ENCODE peak calls at places on chromosomes 13 and 19, in six cellular contexts. G is activated naive CD4-positive, alpha-beta T cell treated with Interleukin-2 at 50 U/mL for 16 hours; V is HFF-Myc; O is stimulated activated CD4-positive, alpha-beta T cell treated with anti-CD3 and anti-CD28 coated beads, TNF-alpha, amount 100 ng/mL, for 48 hours; H is activated CD4-positive, CD25-positive, alpha-beta regulatory T cell treated with anti-CD3 and anti-CD28 coated beads, Interleukin-2, amount 50 U/mL, for 16 hours; M is foreskin fibroblast. J is an unnamed sample.

GRCh38 chr19:49189259-49189658 is 31.7 kb downstream of the TRPM4 start:
- DNase-seq in V (no peak), G (no peak), H (no peak), O (no peak), M (no peak), J (no peak)

GRCh38 chr19:15623711-15624318 is 8.8 kb downstream of the CYP4F8 start:
- DNase-seq in H (no peak), M (no peak), V (no peak), O (no peak), G (no peak), J (no peak)

GRCh38 chr13:42539670-42540069 is 34.3 kb upstream of the TNFSF11 start:
- DNase-seq in M (no peak), H (no peak), G (no peak), V (no peak), O (no peak), J (no peak)

GRCh38 chr19:55342044-55342531 is 2.4 kb downstream of the KMT5C start:
- DNase-seq in H (no peak), O (no peak), G (no peak), V (no peak), M (no peak), J (no peak)

GRCh38 chr13:113625965-113626661 is 31.9 kb downstream of the ATP4B start:
- DNase-seq in V (peak), O (no peak), G (no peak), M (peak), H (no peak), J (no peak)

GRCh38 chr19:47324502-47324901 is 7.5 kb upstream of the C5AR2 start:
- DNase-seq in V (no peak), H (no peak), G (no peak), O (no peak), M (no peak), J (no peak)

GRCh38 chr13:94967183-94968039 is 255.1 kb upstream of the SOX21 start:
- DNase-seq in O (peak), M (no peak), G (no peak), H (no peak), V (no peak), J (peak)

GRCh38 chr19:43430142-43430710 is 15.5 kb downstream of the TEX101 start:
- DNase-seq in M (no peak), H (no peak), G (no peak), O (no peak), V (no peak), J (no peak)